ENCODE peak calls at places on chromosome 10, in eight cellular contexts. V, U, K, X, D, J, T and A are unnamed samples.

GRCh38 chr10:63711866-63712716 is 190.9 kb downstream of the REEP3 start:
- DNase-seq in J (no peak), D (peak), X (peak), K (peak), V (peak), T (peak), U (peak), A (peak)

GRCh38 chr10:103715430-103715829 is 139.9 kb downstream of the SH3PXD2A start:
- DNase-seq in T (peak), X (peak), V (no peak), K (no peak), U (peak), D (peak), J (no peak), A (peak)

GRCh38 chr10:70743430-70743788 is 41.8 kb downstream of the TBATA start:
- DNase-seq in J (no peak), K (no peak), V (no peak), U (no peak), X (no peak), D (no peak), T (no peak), A (no peak)

GRCh38 chr10:76397210-76397881 is 965.9 kb downstream of the LRMDA start:
- DNase-seq in K (no peak), X (no peak), D (peak), J (no peak), T (peak), U (no peak), V (no peak), A (peak)

GRCh38 chr10:120578890-120579289 is 121.9 kb downstream of the PLPP4 start:
- DNase-seq in V (no peak), D (no peak), J (no peak), K (no peak), X (no peak), U (no peak), T (no peak), A (no peak)

GRCh38 chr10:16967866-16968721 is 150.9 kb upstream of the RSU1 start:
- DNase-seq in J (no peak), K (peak), U (peak), D (peak), X (no peak), V (no peak), T (peak), A (peak)

GRCh38 chr10:73647875-73648228 is 6.6 kb upstream of the MYOZ1 start:
- DNase-seq in U (no peak), D (peak), V (no peak), X (no peak), K (no peak), T (no peak), J (no peak), A (no peak)

GRCh38 chr10:14625210-14625621 is 149.5 kb downstream of the FAM107B start:
- DNase-seq in K (no peak), X (no peak), T (no peak), J (no peak), D (no peak), U (no peak), V (no peak), A (no peak)

GRCh38 chr10:84944187-84944586 is 615.8 kb downstream of the CCSER2 start:
- DNase-seq in J (no peak), U (no peak), T (no peak), V (no peak), X (no peak), K (no peak), D (no peak), A (no peak)

GRCh38 chr10:8192301-8192700 is 137.8 kb downstream of the GATA3 start:
- DNase-seq in K (no peak), V (no peak), T (no peak), D (no peak), U (no peak), J (no peak), X (no peak), A (no peak)

GRCh38 chr10:89167915-89168314 is 39.2 kb downstream of the CH25H start:
- DNase-seq in T (no peak), X (no peak), V (no peak), J (no peak), D (no peak), K (no peak), U (no peak), A (no peak)

GRCh38 chr10:33569693-33570092 is 235.2 kb upstream of the NRP1 start:
- DNase-seq in D (no peak), V (no peak), X (no peak), K (no peak), U (no peak), J (no peak), T (no peak), A (no peak)

GRCh38 chr10:13969118-13969791 is 361.5 kb downstream of the FRMD4A start:
- DNase-seq in J (no peak), X (no peak), V (no peak), U (no peak), T (no peak), K (no peak), D (no peak), A (no peak)

DNA sequence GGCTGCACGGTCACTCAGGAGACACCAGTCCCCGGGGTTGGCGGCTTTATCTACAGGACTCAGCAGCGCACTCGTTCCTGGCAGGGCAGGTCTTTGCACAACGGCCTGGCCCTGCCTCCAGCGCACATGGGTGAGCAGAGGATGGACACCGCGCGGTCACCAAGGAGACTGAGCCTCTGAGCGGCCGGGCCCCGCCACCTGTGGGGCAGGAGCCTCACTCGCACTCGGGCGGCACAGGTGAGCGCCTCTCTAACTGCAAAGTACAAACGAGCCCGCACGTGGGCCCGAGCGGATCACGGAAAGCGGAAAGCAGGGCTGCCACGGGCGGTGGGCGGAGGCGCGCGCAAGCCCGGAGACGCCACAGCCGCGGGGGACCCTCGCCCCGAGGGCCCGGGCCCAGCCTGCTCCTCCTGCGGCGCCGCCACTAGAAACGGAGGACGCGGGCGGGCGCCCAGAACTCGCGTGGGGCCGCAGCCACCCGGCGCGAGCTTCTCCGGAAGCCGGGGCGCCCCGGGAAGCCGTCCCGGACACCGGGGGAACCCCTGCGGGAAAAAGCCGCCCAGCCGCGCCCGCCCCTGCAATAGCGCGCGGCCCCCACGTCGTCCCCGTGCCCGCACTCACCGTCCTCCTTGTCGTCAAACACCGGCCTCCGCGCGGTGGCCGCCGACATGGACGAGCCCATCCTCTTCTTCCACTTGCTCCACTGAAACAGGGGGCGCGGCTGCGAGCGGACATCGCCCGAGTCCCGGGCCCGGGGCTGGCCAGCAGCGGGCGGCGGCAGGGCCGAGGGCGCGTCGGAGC is 599 bp downstream of the STK32C start:
- DNase-seq in K (no peak), X (no peak), J (peak), V (peak), T (peak), U (no peak), D (peak), A (no peak)
- H3K4me3 ChIP-seq in K (no peak), X (peak), J (peak), V (peak), T (peak), U (peak), D (peak), A (peak)

GRCh38 chr10:96586419-96587254 is at the start of gene TM9SF3:
- DNase-seq in J (peak), T (peak), X (peak), V (peak), D (peak), K (peak), U (peak), A (peak)

GRCh38 chr10:96585726-96586418 is 940 bp downstream of the TM9SF3 start:
- DNase-seq in T (peak), K (peak), U (peak), J (peak), D (peak), V (no peak), X (no peak), A (peak)

GRCh38 chr10:96587255-96588059 is 645 bp upstream of the TM9SF3 start:
- DNase-seq in X (peak), T (peak), J (peak), K (peak), D (peak), U (peak), V (peak), A (peak)

GRCh38 chr10:96584035-96584434 is 2.8 kb downstream of the TM9SF3 start:
- DNase-seq in J (no peak), D (no peak), V (no peak), U (no peak), T (no peak), K (no peak), X (no peak), A (no peak)

DNA sequence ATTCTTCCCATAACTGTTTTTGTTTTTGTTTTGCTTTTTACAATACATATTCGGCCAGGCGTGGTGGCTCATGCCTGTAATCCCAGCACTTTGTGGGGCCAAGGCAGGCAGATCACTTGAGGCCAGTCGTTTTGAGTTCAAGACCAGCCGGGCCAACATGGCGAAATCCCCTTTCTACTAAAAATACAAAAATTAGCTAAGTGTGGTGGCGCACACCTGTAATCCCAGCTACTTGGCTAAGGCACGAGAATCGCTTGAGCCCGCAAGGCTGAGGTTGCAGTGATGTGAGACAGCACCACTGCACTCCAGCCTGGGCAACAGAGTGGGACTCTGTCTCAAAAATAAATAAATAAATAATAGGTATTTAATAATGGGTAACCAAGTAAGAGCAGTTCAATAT is 2.3 kb downstream of the TM9SF3 start:
- DNase-seq in T (no peak), X (no peak), J (no peak), U (no peak), K (no peak), D (no peak), V (no peak), A (no peak)
- H3K4me3 ChIP-seq in T (no peak), X (no peak), J (no peak), U (no peak), K (no peak), D (no peak), V (peak), A (no peak)

GRCh38 chr10:50417486-50417905 is 166.2 kb upstream of the ASAH2 start:
- DNase-seq in T (no peak), J (no peak), U (peak), V (no peak), X (no peak), K (peak), D (peak), A (no peak)

GRCh38 chr10:50417906-50418697 is 166.8 kb upstream of the ASAH2 start:
- DNase-seq in U (peak), X (peak), V (peak), D (peak), T (peak), J (no peak), K (peak), A (peak)

GRCh38 chr10:50416181-50416824 is 165.0 kb upstream of the ASAH2 start:
- DNase-seq in D (peak), U (peak), J (no peak), T (no peak), X (no peak), K (peak), V (no peak), A (peak)

GRCh38 chr10:50415292-50415691 is 164.0 kb upstream of the ASAH2 start:
- DNase-seq in X (no peak), D (peak), V (no peak), T (no peak), K (no peak), J (no peak), U (no peak), A (no peak)

DNA sequence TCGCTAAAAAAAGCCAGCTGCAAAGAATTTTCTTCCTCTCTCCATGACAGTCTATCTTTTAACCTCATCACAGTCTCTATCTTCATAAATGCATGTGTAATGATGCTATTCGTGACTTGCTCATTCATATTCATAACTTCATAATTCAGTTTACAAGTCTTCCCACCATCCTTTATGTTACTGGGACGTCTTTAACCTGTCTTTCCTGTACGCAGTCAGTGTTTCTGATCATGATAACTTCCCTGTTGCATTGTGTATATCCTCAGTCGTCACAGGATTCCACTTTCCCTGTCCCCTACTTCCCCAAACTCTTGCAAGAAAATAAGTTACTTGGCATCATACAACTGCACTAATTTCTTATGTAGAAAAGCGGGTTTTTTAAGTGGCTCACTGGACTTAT is 165.6 kb upstream of the ASAH2 start:
- DNase-seq in T (no peak), V (no peak), J (no peak), D (no peak), U (no peak), X (no peak), K (no peak), A (no peak)
- H3K4me3 ChIP-seq in T (peak), V (peak), J (no peak), D (peak), U (no peak), X (peak), K (no peak), A (peak)

GRCh38 chr10:99845837-99846382 is 63.5 kb downstream of the ABCC2 start:
- DNase-seq in K (peak), J (peak), X (peak), V (peak), T (peak), U (peak), D (peak), A (peak)
- H3K4me3 ChIP-seq in K (no peak), J (peak), X (peak), V (peak), T (no peak), U (no peak), D (peak), A (peak)

DNA sequence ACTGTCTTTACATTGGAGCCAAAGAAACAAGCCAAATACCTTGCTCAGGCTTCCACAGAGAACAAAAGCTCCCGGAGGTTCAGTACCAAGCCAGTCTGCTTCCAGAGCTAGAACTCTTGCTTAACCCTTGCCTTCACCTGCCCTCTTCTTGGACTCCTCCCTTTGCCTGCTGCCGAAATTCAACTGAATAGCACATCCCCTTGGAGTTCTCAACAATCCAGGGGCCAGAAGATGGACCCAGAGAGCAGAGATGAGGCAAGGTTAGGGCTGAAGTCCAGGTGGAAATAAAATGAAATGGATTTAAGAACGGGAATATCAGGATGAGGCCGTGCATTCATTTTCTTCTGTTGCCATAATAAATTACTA is 876 bp upstream of the PIK3AP1 start:
- DNase-seq in D (no peak), V (no peak), T (no peak), U (no peak), K (no peak), J (no peak), X (no peak), A (no peak)
- H3K4me3 ChIP-seq in D (no peak), V (peak), T (no peak), U (no peak), K (no peak), J (peak), X (no peak), A (no peak)